ENCODE peak calls at places on chromosomes 13 and 19, in seven cellular contexts. F, P, L, A, R, X and O are unnamed samples.

GRCh38 chr19:46492841-46493235 is 2.8 kb downstream of the PNMA8B start:
- DNase-seq in F (no peak), A (no peak), P (no peak), R (no peak), L (no peak), X (no peak), O (no peak)

GRCh38 chr13:93338906-93339305 is 112.3 kb downstream of the GPC6 start:
- DNase-seq in X (peak), A (no peak), R (no peak), L (no peak), F (no peak), P (no peak), O (no peak)

GRCh38 chr13:62625214-62625613 is 1209.6 kb upstream of the PCDH20 start:
- DNase-seq in A (no peak), R (no peak), X (no peak), P (no peak), F (no peak), L (no peak), O (no peak)

GRCh38 chr19:44951179-44952159 is 3.7 kb upstream of the CLPTM1 start:
- DNase-seq in P (peak), R (peak), F (peak), X (peak), A (peak), L (peak), O (peak)

GRCh38 chr19:39645800-39646411 is 9.8 kb upstream of the LGALS16 start:
- DNase-seq in F (peak), L (no peak), X (peak), R (no peak), A (peak), P (no peak), O (no peak)

GRCh38 chr19:44635581-44636438 is 7.9 kb upstream of the PVR start:
- DNase-seq in F (no peak), P (peak), X (peak), L (no peak), A (peak), R (no peak), O (no peak)

GRCh38 chr19:44653977-44654784 is 10.5 kb downstream of the PVR start:
- DNase-seq in A (peak), R (peak), L (peak), F (peak), P (peak), X (peak), O (peak)

GRCh38 chr19:34481861-34482379 is 362 bp downstream of the WTIP start:
- DNase-seq in F (peak), X (peak), A (peak), R (no peak), P (peak), L (no peak), O (peak)

GRCh38 chr19:41753159-41753558 is 2.2 kb upstream of the CEACAM6 start:
- DNase-seq in P (peak), A (peak), R (no peak), L (peak), X (peak), F (peak), O (no peak)

GRCh38 chr19:4609878-4610511 is 29.3 kb upstream of the TNFAIP8L1 start:
- DNase-seq in P (no peak), R (peak), X (no peak), A (no peak), L (no peak), F (no peak), O (no peak)